ENCODE peak calls at places on chromosomes 12 and 14, in four cellular contexts. E is IMR-90, D is uterus, I is K562. J is an unnamed sample.

GRCh38 chr12:96902076-96902475 is 5.0 kb upstream of the NEDD1 start:
- DNase-seq in I (no peak), D (no peak), E (no peak), J (no peak)

GRCh38 chr14:56187736-56188135 is 69.5 kb downstream of the PELI2 start:
- DNase-seq in D (no peak), I (no peak), E (no peak), J (no peak)

GRCh38 chr12:89576572-89577220 is 50.8 kb upstream of the POC1B start:
- DNase-seq in E (no peak), I (no peak), D (no peak), J (no peak)

GRCh38 chr14:91693342-91693741 is 38.5 kb downstream of the CATSPERB start:
- DNase-seq in I (no peak), D (no peak), E (no peak), J (no peak)

GRCh38 chr14:81323621-81324400 is 76.3 kb downstream of the STON2 start:
- DNase-seq in E (no peak), D (no peak), I (no peak), J (peak)

GRCh38 chr12:121296618-121297476 is at the start of gene CAMKK2:
- DNase-seq in D (peak), E (peak), I (peak), J (peak)

GRCh38 chr12:57864811-57865751 is 18.6 kb upstream of the CTDSP2 start:
- DNase-seq in D (peak), I (peak), E (peak), J (peak)

GRCh38 chr12:59067068-59067467 is 146.8 kb upstream of the LRIG3 start:
- DNase-seq in I (no peak), E (peak), D (no peak), J (no peak)

GRCh38 chr12:23209793-23210192 is 584.8 kb downstream of the ETNK1 start:
- DNase-seq in E (no peak), D (no peak), I (no peak), J (no peak)

GRCh38 chr12:1421091-1421902 is 173.1 kb downstream of the FBXL14 start:
- DNase-seq in D (no peak), I (no peak), E (no peak), J (no peak)

GRCh38 chr12:16347391-16348298 is at the start of gene MGST1:
- DNase-seq in E (peak), D (peak), I (peak), J (peak)

GRCh38 chr12:64701283-64701682 is 57.9 kb downstream of the GNS start:
- DNase-seq in E (no peak), D (no peak), I (no peak), J (no peak)

DNA sequence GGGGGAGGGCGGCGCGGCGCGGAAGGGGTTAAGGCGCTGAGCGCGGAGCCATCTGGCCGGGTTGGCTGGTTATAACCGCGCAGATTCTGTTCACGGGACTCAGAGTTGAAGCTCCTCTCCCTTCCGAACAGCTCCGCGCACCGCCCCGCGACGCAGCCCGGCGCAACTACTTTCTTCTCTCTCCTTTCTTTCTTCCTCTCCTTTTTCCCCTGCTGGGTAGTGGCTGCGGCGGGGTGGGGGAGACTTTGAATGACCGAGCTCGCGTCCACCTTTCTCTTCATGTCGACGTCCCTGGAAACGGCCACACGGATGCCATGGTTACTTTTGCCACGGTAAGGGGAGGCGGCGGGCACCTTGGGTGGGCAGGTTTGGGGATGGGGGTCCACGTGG is at the start of gene NTF3:
- DNase-seq in I (no peak), E (peak), D (no peak), J (no peak)
- TF ChIP-seq POLR2A in I (no peak), E (peak), D (no peak), J (no peak)

DNA sequence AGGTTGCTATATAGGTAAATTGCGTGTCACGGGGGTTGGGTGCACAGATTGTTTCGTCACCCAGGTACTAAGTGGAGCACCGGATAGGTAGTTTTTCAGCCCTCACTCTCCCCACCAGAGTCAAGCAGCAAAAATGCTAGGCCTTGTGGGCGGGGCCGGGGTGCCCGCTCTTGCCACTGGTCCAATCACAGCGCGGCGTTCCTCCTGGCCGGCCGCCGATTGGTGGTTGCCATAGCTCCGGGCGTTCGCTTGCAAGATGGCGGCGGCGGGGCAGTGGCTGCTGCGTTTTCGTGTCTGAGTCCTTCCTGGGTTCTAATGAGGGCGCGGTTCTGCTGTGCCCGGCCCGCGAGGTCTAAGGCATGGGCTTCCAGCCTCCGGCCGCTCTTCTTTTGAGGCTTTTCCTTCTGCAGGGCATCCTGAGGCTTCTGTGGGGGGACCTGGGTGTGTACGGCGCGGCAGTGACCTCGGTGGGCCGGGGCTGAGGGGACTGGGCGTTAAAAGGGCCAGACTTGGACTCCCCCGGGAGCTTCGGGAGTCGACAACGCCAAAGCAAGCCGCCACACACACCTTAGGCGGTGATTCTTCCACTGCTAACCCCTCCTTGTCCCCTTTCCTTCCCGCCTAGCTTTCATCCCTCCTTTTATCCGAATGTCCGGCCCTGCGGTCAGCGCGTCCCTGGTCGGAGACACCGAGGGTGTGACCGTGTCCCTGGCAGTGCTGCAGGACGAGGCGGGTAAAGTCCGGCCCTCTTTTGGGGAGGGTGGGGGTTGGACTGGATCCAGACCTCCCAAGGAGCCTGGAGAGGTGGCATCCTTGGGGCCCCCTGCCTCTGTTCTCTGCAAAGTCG is at the start of gene TCTN2:
- DNase-seq in D (peak), I (peak), E (peak), J (peak)
- TF ChIP-seq POLR2A in D (peak), I (peak), E (no peak), J (no peak)

GRCh38 chr14:59483819-59484610 is at the start of the genes JKAMP and L3HYPDH:
- DNase-seq in I (peak), E (peak), D (peak), J (peak)
- TF ChIP-seq POLR2A in I (peak), E (peak), D (peak), J (peak)

GRCh38 chr12:10722905-10723866 is at the start of gene YBX3:
- DNase-seq in I (peak), E (peak), D (peak), J (peak)
- TF ChIP-seq POLR2A in I (peak), E (peak), D (peak), J (no peak)

GRCh38 chr14:60166144-60166543 is 946 bp upstream of the DHRS7 start:
- DNase-seq in I (no peak), D (peak), E (no peak), J (peak)

GRCh38 chr14:60165547-60165876 is 314 bp upstream of the DHRS7 start:
- DNase-seq in I (no peak), E (no peak), D (no peak), J (no peak)

GRCh38 chr14:60164404-60164716 is 838 bp downstream of the DHRS7 start:
- DNase-seq in E (no peak), D (no peak), I (no peak), J (peak)

GRCh38 chr14:60163741-60164140 is 1.5 kb downstream of the DHRS7 start:
- DNase-seq in I (no peak), E (no peak), D (no peak), J (peak)

DNA sequence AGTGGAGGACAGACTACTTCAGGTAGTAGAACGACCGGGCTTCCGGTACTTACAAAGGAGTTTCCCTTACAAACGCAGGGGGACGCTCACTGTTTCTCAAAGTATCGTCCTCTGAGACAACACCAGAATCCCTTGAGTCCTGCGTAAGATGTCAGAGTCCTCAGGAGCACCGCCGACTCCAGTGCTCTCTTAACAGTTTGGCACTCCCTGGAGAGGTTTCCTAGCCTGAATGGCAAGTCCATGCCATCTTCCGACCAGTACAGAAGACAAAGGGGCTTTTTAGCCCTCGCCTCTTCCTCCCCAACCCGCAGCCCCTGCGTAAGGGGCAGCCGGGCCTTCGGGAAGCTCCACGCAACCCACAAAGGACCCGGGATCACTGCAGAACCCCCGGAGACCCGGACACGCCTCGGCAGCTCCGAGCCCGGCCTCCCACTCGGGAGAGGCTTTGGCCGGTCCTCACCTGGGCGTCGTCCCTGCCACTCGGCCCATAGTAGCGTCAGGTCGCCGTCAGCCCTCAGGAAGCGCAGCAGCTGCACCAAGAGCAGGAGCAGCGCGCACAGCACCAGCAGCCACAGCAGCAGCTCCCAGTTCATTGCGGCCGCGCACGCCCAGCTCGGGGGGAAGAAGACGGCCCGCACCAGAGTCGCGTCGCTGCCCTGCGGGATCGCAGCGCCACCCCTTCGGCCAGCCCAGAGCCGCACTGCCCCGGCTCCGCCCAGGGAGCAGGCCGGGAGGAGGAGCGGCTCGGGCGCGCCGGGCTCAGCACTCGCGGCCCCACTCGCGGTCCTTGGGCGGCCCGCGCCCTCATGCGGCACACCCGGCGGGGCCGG is at the start of gene DHRS7:
- DNase-seq in I (peak), D (peak), E (peak), J (peak)
- TF ChIP-seq POLR2A in I (peak), D (peak), E (peak), J (peak)

DNA sequence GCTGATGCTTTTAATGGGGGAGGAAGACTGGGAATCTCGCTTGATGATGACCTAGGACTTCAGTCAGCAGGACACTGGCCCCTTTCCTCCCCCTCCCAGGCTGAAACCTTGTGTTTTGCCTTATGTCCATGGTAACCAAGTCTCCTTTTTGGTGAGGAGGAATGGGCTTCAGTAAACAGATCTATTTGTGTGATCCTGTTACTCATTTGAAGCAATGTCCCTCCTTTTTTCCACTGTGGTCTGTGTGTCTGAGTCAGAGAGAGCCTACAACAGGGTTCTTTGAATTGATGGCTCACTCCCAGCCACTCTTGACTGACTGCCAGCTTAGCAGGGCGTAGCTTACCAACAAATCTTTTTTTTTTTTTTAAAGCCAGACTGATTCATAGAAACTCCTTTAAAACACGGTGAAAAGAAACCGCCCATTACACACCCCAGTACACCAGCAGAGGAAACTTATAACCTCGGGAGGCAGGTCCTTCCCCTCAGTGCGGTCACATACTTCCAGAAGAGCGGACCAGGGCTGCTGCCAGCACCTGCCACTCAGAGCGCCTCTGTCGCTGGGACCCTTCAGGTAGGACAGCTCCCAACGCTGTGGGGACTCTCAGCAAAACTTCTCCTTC is at the start of gene EMP1:
- DNase-seq in I (no peak), D (peak), E (peak), J (peak)
- TF ChIP-seq POLR2A in I (no peak), D (peak), E (peak), J (no peak)